ENCODE peak calls at places on chromosomes 13 and 19, in five cellular contexts. R, X, N, J and O are unnamed samples.

GRCh38 chr19:2607712-2608601 is 94.5 kb downstream of the GNG7 start:
- DNase-seq in X (no peak), N (no peak), R (no peak), J (peak), O (no peak)

GRCh38 chr19:16002985-16003384 is 54.2 kb downstream of the OR10H4 start:
- DNase-seq in J (no peak), N (no peak), X (no peak), R (no peak), O (no peak)

GRCh38 chr19:3125900-3126524 is 9.8 kb upstream of the GNA15 start:
- DNase-seq in R (peak), J (peak), X (no peak), N (peak), O (no peak)

GRCh38 chr19:12720851-12721655 is 2.7 kb downstream of the TNPO2 start:
- DNase-seq in J (no peak), X (no peak), R (peak), N (no peak), O (no peak)

GRCh38 chr13:98478134-98479129 is 98.5 kb downstream of the STK24 start:
- DNase-seq in J (no peak), X (no peak), N (no peak), R (peak), O (no peak)

GRCh38 chr13:23899555-23899954 is 2.3 kb upstream of the C1QTNF9B start:
- DNase-seq in R (peak), X (no peak), N (peak), J (peak), O (no peak)

GRCh38 chr13:23509781-23510543 is 60.2 kb upstream of the TNFRSF19 start:
- DNase-seq in J (no peak), N (peak), X (no peak), R (peak), O (no peak)

GRCh38 chr13:99103536-99103935 is 97.1 kb upstream of the UBAC2 start:
- DNase-seq in R (peak), N (no peak), X (no peak), J (no peak), O (no peak)

GRCh38 chr19:29806098-29806866 is 5.5 kb upstream of the CCNE1 start:
- DNase-seq in X (no peak), N (no peak), J (no peak), R (peak), O (peak)

GRCh38 chr13:73939071-73939380 is 195.2 kb downstream of the KLF12 start:
- DNase-seq in N (no peak), J (no peak), R (no peak), X (no peak), O (no peak)

GRCh38 chr13:95530178-95530577 is 22.3 kb upstream of the CLDN10 start:
- DNase-seq in X (no peak), J (no peak), R (peak), N (peak), O (no peak)

GRCh38 chr13:99656843-99657506 is 155.7 kb downstream of the TM9SF2 start:
- DNase-seq in X (no peak), J (no peak), R (no peak), N (no peak), O (no peak)

GRCh38 chr13:31310781-31311180 is 111.0 kb downstream of the B3GLCT start:
- DNase-seq in R (no peak), N (peak), X (no peak), J (no peak), O (no peak)

GRCh38 chr13:62093984-62094383 is 678.3 kb upstream of the PCDH20 start:
- DNase-seq in N (no peak), R (no peak), J (no peak), X (no peak), O (no peak)

GRCh38 chr19:47663911-47664771 is 49.1 kb upstream of the EHD2 start:
- DNase-seq in N (peak), R (peak), X (peak), J (no peak), O (peak)

GRCh38 chr19:10290876-10291553 is 1.3 kb downstream of the ICAM5 start:
- DNase-seq in N (peak), J (no peak), X (no peak), R (peak), O (no peak)

GRCh38 chr19:854549-854948 is 2.4 kb downstream of the ELANE start:
- DNase-seq in R (no peak), J (no peak), X (no peak), N (no peak), O (no peak)

GRCh38 chr19:35208121-35208520 is 20.4 kb downstream of the FAM187B start:
- DNase-seq in N (no peak), X (no peak), J (no peak), R (no peak), O (no peak)

GRCh38 chr13:99982021-99982740 is 597 bp downstream of the ZIC2 start:
- DNase-seq in X (no peak), R (no peak), N (no peak), J (no peak), O (no peak)

GRCh38 chr13:105410602-105411001 is 1124.9 kb downstream of the EFNB2 start:
- DNase-seq in J (no peak), N (peak), X (no peak), R (peak), O (no peak)

GRCh38 chr13:28483313-28483931 is 11.5 kb downstream of the FLT1 start:
- DNase-seq in J (no peak), R (no peak), N (no peak), X (no peak), O (no peak)

GRCh38 chr13:107650081-107650701 is 565.1 kb downstream of the LIG4 start:
- DNase-seq in R (peak), N (peak), J (no peak), X (no peak), O (peak)

GRCh38 chr13:109869312-109870237 is 83.2 kb upstream of the IRS2 start:
- DNase-seq in N (peak), R (peak), X (peak), J (no peak), O (peak)

GRCh38 chr19:10836478-10837325 is 690 bp upstream of the TMED1 start:
- DNase-seq in N (no peak), J (no peak), R (peak), X (peak), O (peak)

GRCh38 chr19:35248310-35249145 is at the start of gene LSR:
- DNase-seq in N (peak), J (peak), R (no peak), X (no peak), O (no peak)

GRCh38 chr19:36915992-36916830 is at the start of the genes ZNF568 and ZNF829:
- DNase-seq in J (peak), X (peak), R (peak), N (peak), O (peak)

GRCh38 chr19:54209058-54209747 is 8.5 kb downstream of the RPS9 start:
- DNase-seq in X (no peak), N (no peak), J (no peak), R (no peak), O (no peak)

GRCh38 chr19:19404879-19405860 is at the start of gene GATAD2A:
- DNase-seq in J (peak), X (peak), R (peak), N (peak), O (peak)
- TF ChIP-seq CTCF in J (peak), X (peak), R (peak), N (peak), O (peak)

GRCh38 chr19:6020972-6021805 is 43.2 kb upstream of the RANBP3 start:
- DNase-seq in R (no peak), N (no peak), X (no peak), J (no peak), O (no peak)
- TF ChIP-seq CTCF in R (peak), N (peak), X (no peak), J (no peak), O (no peak)

DNA sequence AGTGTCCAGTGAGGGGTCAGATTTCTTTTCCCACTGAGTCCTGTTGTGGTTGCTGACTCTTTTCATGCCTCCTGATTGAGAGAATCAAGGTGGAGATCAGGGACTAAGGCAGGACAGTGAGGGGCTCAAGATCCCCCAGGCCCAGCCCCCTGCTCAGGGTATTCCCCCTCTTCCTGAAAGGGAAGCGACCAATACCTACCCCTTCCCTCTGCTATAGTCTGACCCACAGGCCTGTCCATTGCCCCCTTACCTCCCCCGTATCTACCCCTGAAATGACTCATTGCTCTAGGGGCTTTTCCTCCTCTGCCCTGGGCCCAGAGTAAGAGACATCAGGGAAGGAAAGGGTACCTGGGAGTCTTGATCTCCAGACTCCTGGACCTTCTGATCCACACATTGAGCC is 1320.5 kb downstream of the UQCRFS1 start:
- DNase-seq in N (no peak), J (no peak), X (no peak), R (no peak), O (no peak)
- TF ChIP-seq CTCF in N (no peak), J (no peak), X (no peak), R (no peak), O (no peak)

GRCh38 chr13:60134376-60134775 is 29.4 kb downstream of the DIAPH3 start:
- DNase-seq in J (no peak), X (no peak), N (no peak), R (peak), O (no peak)
- TF ChIP-seq CTCF in J (no peak), X (no peak), N (no peak), R (peak), O (peak)

GRCh38 chr19:40776966-40777794 is 867 bp upstream of the RAB4B start:
- DNase-seq in R (peak), N (peak), J (peak), X (peak), O (peak)
- TF ChIP-seq CTCF in R (no peak), N (no peak), J (no peak), X (no peak), O (no peak)

GRCh38 chr13:33109801-33110200 is 93.6 kb downstream of the KL start:
- DNase-seq in R (no peak), N (no peak), J (no peak), X (no peak), O (no peak)
- TF ChIP-seq CTCF in R (peak), N (no peak), J (no peak), X (no peak), O (peak)